ENCODE peak calls at places on chromosomes 1 and 21, in four cellular contexts. R is activated naive CD4-positive, alpha-beta T cell treated with anti-CD3 and anti-CD28 coated beads, Interleukin-2, amount 50 U/mL, for 72 hours; D is CD4-positive, CD25-positive, alpha-beta regulatory T cell; S is SK-N-DZ. X is an unnamed sample.

GRCh38 chr1:25959626-25960025 is 38.2 kb downstream of the PAFAH2 start:
- DNase-seq in R (no peak), D (no peak), S (no peak), X (no peak)

GRCh38 chr1:55986003-55986402 is 593.4 kb downstream of the PLPP3 start:
- DNase-seq in R (no peak), D (no peak), S (no peak), X (no peak)

GRCh38 chr1:31111290-31111951 is 45.9 kb upstream of the PUM1 start:
- DNase-seq in R (no peak), D (no peak), S (no peak), X (peak)

GRCh38 chr1:81325404-81325803 is 475.3 kb upstream of the ADGRL2 start:
- DNase-seq in R (no peak), D (no peak), S (no peak), X (no peak)

GRCh38 chr1:219049411-219049943 is 124.2 kb upstream of the LYPLAL1 start:
- DNase-seq in R (no peak), D (no peak), S (no peak), X (no peak)

GRCh38 chr1:1630965-1631792 is 794 bp upstream of the MMP23B start:
- DNase-seq in R (no peak), D (peak), S (no peak), X (no peak)

GRCh38 chr1:115647000-115647399 is 5.2 kb downstream of the VANGL1 start:
- DNase-seq in R (no peak), D (no peak), S (no peak), X (no peak)

GRCh38 chr1:2128189-2128901 is 66.2 kb downstream of the FAAP20 start:
- DNase-seq in R (no peak), D (no peak), S (no peak), X (no peak)

GRCh38 chr1:21933397-21934248 is 3.5 kb downstream of the HSPG2 start:
- DNase-seq in R (no peak), D (peak), S (no peak), X (no peak)

GRCh38 chr1:38194486-38194885 is 147.9 kb upstream of the POU3F1 start:
- DNase-seq in R (no peak), D (no peak), S (no peak), X (no peak)

GRCh38 chr1:33257759-33258712 is 1.7 kb downstream of the ZNF362 start:
- DNase-seq in R (no peak), D (no peak), S (no peak), X (no peak)

GRCh38 chr1:247336390-247336789 is 4.7 kb upstream of the ZNF496 start:
- DNase-seq in R (no peak), D (no peak), S (no peak), X (no peak)

GRCh38 chr1:16080422-16081150 is 7.1 kb upstream of the FAM131C start:
- DNase-seq in R (no peak), D (no peak), S (no peak), X (no peak)

GRCh38 chr1:8423702-8424538 is 106.0 kb downstream of the SLC45A1 start:
- DNase-seq in R (peak), D (peak), S (peak), X (no peak)

GRCh38 chr1:192635939-192636338 is at the start of gene RGS13:
- DNase-seq in R (no peak), D (no peak), S (no peak), X (no peak)

GRCh38 chr1:49364676-49365075 is 588.0 kb upstream of the BEND5 start:
- DNase-seq in R (no peak), D (no peak), S (no peak), X (no peak)

GRCh38 chr1:15148475-15148874 is 5.1 kb upstream of the TMEM51 start:
- DNase-seq in R (no peak), D (no peak), S (no peak), X (no peak)

GRCh38 chr1:109802901-109803561 is 39.3 kb upstream of the EPS8L3 start:
- DNase-seq in R (no peak), D (no peak), S (no peak), X (no peak)

GRCh38 chr1:113579256-113580018 is 179.8 kb downstream of the PHTF1 start:
- DNase-seq in R (no peak), D (no peak), S (no peak), X (no peak)

GRCh38 chr1:32241011-32241763 is 5.8 kb upstream of the FAM167B start:
- DNase-seq in R (peak), D (peak), S (peak), X (no peak)

GRCh38 chr1:25204797-25205441 is 27.4 kb downstream of the SYF2 start:
- DNase-seq in R (peak), D (peak), S (peak), X (peak)

GRCh38 chr1:27614625-27615344 is 10.8 kb upstream of the AHDC1 start:
- DNase-seq in R (no peak), D (no peak), S (no peak), X (no peak)

GRCh38 chr1:94768046-94768445 is 52.1 kb upstream of the SLC44A3 start:
- DNase-seq in R (no peak), D (no peak), S (no peak), X (no peak)

GRCh38 chr1:174850726-174851125 is 149.0 kb upstream of the CACYBP start:
- DNase-seq in R (no peak), D (no peak), S (peak), X (no peak)

GRCh38 chr21:37341254-37341960 is 25.2 kb upstream of the DYRK1A start:
- DNase-seq in R (no peak), D (no peak), S (no peak), X (no peak)

GRCh38 chr21:29144736-29145353 is 14.4 kb downstream of the MAP3K7CL start:
- DNase-seq in R (no peak), D (no peak), S (no peak), X (no peak)